ENCODE peak calls at places on chromosome 21, in six cellular contexts. One of them, this sample, is unnamed.

GRCh38 chr21:45632165-45632896 is 11.2 kb upstream of the PCBP3 start:
- DNase-seq in T-cell: no peak
- DNase-seq in Calu3: no peak
- DNase-seq in iris pigment epithelial cell: no peak
- DNase-seq in cardiac fibroblast: no peak
- DNase-seq in HT1080: no peak
- DNase-seq in this sample: no peak

GRCh38 chr21:15751561-15751960 is 21.8 kb downstream of the USP25 start:
- DNase-seq in T-cell: no peak
- DNase-seq in Calu3: no peak
- DNase-seq in iris pigment epithelial cell: no peak
- DNase-seq in cardiac fibroblast: peak; percentile 22
- DNase-seq in HT1080: no peak
- DNase-seq in this sample: no peak

GRCh38 chr21:33388188-33388587 is 15.0 kb upstream of the IFNGR2 start:
- DNase-seq in T-cell: no peak
- DNase-seq in Calu3: no peak
- DNase-seq in iris pigment epithelial cell: no peak
- DNase-seq in cardiac fibroblast: no peak
- DNase-seq in HT1080: no peak
- DNase-seq in this sample: no peak

GRCh38 chr21:34511787-34512451 is at the start of gene KCNE1:
- DNase-seq in T-cell: no peak
- DNase-seq in Calu3: no peak
- DNase-seq in iris pigment epithelial cell: peak; percentile 58
- DNase-seq in cardiac fibroblast: peak; percentile 66
- DNase-seq in HT1080: no peak
- DNase-seq in this sample: no peak

GRCh38 chr21:45819478-45820170 is 161.9 kb upstream of the COL6A1 start:
- DNase-seq in T-cell: no peak
- DNase-seq in Calu3: no peak
- DNase-seq in iris pigment epithelial cell: no peak
- DNase-seq in cardiac fibroblast: no peak
- DNase-seq in HT1080: no peak
- DNase-seq in this sample: no peak

GRCh38 chr21:41247561-41247968 is 69.0 kb upstream of the FAM3B start:
- DNase-seq in T-cell: no peak
- DNase-seq in Calu3: peak; percentile 17
- DNase-seq in iris pigment epithelial cell: no peak
- DNase-seq in cardiac fibroblast: peak; percentile 55
- DNase-seq in HT1080: no peak
- DNase-seq in this sample: no peak

GRCh38 chr21:44035244-44035643 is 23.1 kb downstream of the TRAPPC10 start:
- DNase-seq in T-cell: no peak
- DNase-seq in Calu3: no peak
- DNase-seq in iris pigment epithelial cell: no peak
- DNase-seq in cardiac fibroblast: no peak
- DNase-seq in HT1080: no peak
- DNase-seq in this sample: no peak

GRCh38 chr21:46168238-46168637 is 12.9 kb upstream of the FTCD start:
- DNase-seq in T-cell: no peak
- DNase-seq in Calu3: no peak
- DNase-seq in iris pigment epithelial cell: no peak
- DNase-seq in cardiac fibroblast: no peak
- DNase-seq in HT1080: no peak
- DNase-seq in this sample: no peak

GRCh38 chr21:26801524-26801923 is 43.7 kb downstream of the ADAMTS1 start:
- DNase-seq in T-cell: no peak
- DNase-seq in Calu3: no peak
- DNase-seq in iris pigment epithelial cell: peak; percentile 93
- DNase-seq in cardiac fibroblast: peak; percentile 89
- DNase-seq in HT1080: no peak
- DNase-seq in this sample: peak; percentile 80

GRCh38 chr21:42316891-42317290 is 1.7 kb upstream of the TFF3 start:
- DNase-seq in T-cell: no peak
- DNase-seq in Calu3: no peak
- DNase-seq in iris pigment epithelial cell: no peak
- DNase-seq in cardiac fibroblast: no peak
- DNase-seq in HT1080: no peak
- DNase-seq in this sample: no peak

GRCh38 chr21:25375675-25376074 is 231.6 kb downstream of the MRPL39 start:
- DNase-seq in T-cell: no peak
- DNase-seq in Calu3: no peak
- DNase-seq in iris pigment epithelial cell: peak; percentile 51
- DNase-seq in cardiac fibroblast: peak; percentile 73
- DNase-seq in HT1080: no peak
- DNase-seq in this sample: no peak

GRCh38 chr21:42614391-42614790 is 39.0 kb upstream of the PDE9A start:
- DNase-seq in T-cell: peak; percentile 38
- DNase-seq in Calu3: no peak
- DNase-seq in iris pigment epithelial cell: no peak
- DNase-seq in cardiac fibroblast: no peak
- DNase-seq in HT1080: no peak
- DNase-seq in this sample: no peak

GRCh38 chr21:43299441-43300277 is 127.3 kb downstream of the SIK1 start:
- DNase-seq in T-cell: no peak
- DNase-seq in Calu3: no peak
- DNase-seq in iris pigment epithelial cell: no peak
- DNase-seq in cardiac fibroblast: no peak
- DNase-seq in HT1080: no peak
- DNase-seq in this sample: no peak

GRCh38 chr21:35508389-35508888 is 459.3 kb upstream of the RUNX1 start:
- DNase-seq in T-cell: peak; percentile 8
- DNase-seq in Calu3: peak; percentile 68
- DNase-seq in iris pigment epithelial cell: peak; percentile 91
- DNase-seq in cardiac fibroblast: peak; percentile 92
- DNase-seq in HT1080: peak; percentile 65
- DNase-seq in this sample: peak; percentile 77

GRCh38 chr21:36569511-36569910 is 89.6 kb upstream of the CLDN14 start:
- DNase-seq in T-cell: no peak
- DNase-seq in Calu3: no peak
- DNase-seq in iris pigment epithelial cell: no peak
- DNase-seq in cardiac fibroblast: no peak
- DNase-seq in HT1080: no peak
- DNase-seq in this sample: no peak

GRCh38 chr21:35528109-35529042 is 479.3 kb upstream of the RUNX1 start:
- DNase-seq in T-cell: peak; percentile 4
- DNase-seq in Calu3: peak; percentile 4
- DNase-seq in iris pigment epithelial cell: no peak
- DNase-seq in cardiac fibroblast: peak; percentile 44
- DNase-seq in HT1080: no peak
- DNase-seq in this sample: no peak

GRCh38 chr21:25512095-25513086 is 94.9 kb downstream of the MRPL39 start:
- DNase-seq in T-cell: no peak
- DNase-seq in Calu3: no peak
- DNase-seq in iris pigment epithelial cell: no peak
- DNase-seq in cardiac fibroblast: no peak
- DNase-seq in HT1080: no peak
- DNase-seq in this sample: no peak

GRCh38 chr21:28975401-28975800 is 17.3 kb downstream of the LTN1 start:
- DNase-seq in T-cell: no peak
- DNase-seq in Calu3: no peak
- DNase-seq in iris pigment epithelial cell: peak; percentile 54
- DNase-seq in cardiac fibroblast: peak; percentile 68
- DNase-seq in HT1080: no peak
- DNase-seq in this sample: peak; percentile 80

This sample was measured in GM04504.